ENCODE peak calls at places on chromosomes 12 and 14, in eight cellular contexts. W is ovary, T is neural crest cell, V is body of pancreas, D is cardiac fibroblast, P is ascending aorta, X is bronchial epithelial cell, N is brain microvascular endothelial cell. E is an unnamed sample.

GRCh38 chr14:65817011-65817410 is 404.5 kb downstream of the FUT8 start:
- DNase-seq in X (peak; percentile 4), N (no peak), W (no peak), P (no peak), D (peak; percentile 9), V (no peak), T (no peak), E (no peak)

GRCh38 chr14:104755621-104756020 is 2.7 kb downstream of the SIVA1 start:
- DNase-seq in T (no peak), X (no peak), P (no peak), W (no peak), V (peak; percentile 80), N (no peak), D (no peak), E (no peak)

GRCh38 chr12:60279224-60279623 is 683.4 kb downstream of the SLC16A7 start:
- DNase-seq in V (no peak), W (no peak), X (peak; percentile 44), P (no peak), N (peak; percentile 12), T (no peak), D (peak; percentile 55), E (no peak)

GRCh38 chr12:26831959-26832816 is 806 bp downstream of the ITPR2 start:
- DNase-seq in D (peak; percentile 88), N (peak; percentile 79), P (no peak), X (peak; percentile 75), T (peak; percentile 40), W (peak; percentile 55), V (peak; percentile 56), E (peak; percentile 92)

GRCh38 chr14:23252006-23252405 is 14.3 kb downstream of the RNF212B start:
- DNase-seq in W (no peak), N (no peak), T (no peak), X (peak; percentile 75), D (no peak), V (no peak), P (no peak), E (no peak)

GRCh38 chr14:31229638-31230229 is 22.1 kb upstream of the HECTD1 start:
- DNase-seq in P (peak; percentile 22), T (no peak), W (peak; percentile 65), V (peak; percentile 94), D (peak; percentile 98), X (peak; percentile 100), N (peak; percentile 93), E (peak; percentile 90)

GRCh38 chr12:80032967-80033366 is 66.4 kb upstream of the OTOGL start:
- DNase-seq in X (no peak), W (no peak), D (no peak), T (no peak), N (no peak), V (no peak), P (no peak), E (no peak)

GRCh38 chr14:80872645-80873044 is 68.9 kb downstream of the CEP128 start:
- DNase-seq in N (no peak), W (no peak), T (no peak), D (peak; percentile 16), V (no peak), P (no peak), X (no peak), E (no peak)

GRCh38 chr14:68306934-68307758 is 485.7 kb downstream of the ZFP36L1 start:
- DNase-seq in T (no peak), W (no peak), P (no peak), X (no peak), D (no peak), V (peak; percentile 64), N (no peak), E (no peak)

GRCh38 chr14:103401223-103402214 is 16.3 kb downstream of the MARK3 start:
- DNase-seq in T (no peak), N (peak; percentile 77), V (no peak), D (peak; percentile 88), X (peak; percentile 87), W (no peak), P (no peak), E (no peak)

GRCh38 chr12:78540621-78541336 is 323.8 kb upstream of the SYT1 start:
- DNase-seq in V (no peak), T (no peak), D (no peak), W (no peak), N (no peak), X (no peak), P (no peak), E (no peak)

GRCh38 chr14:104350463-104351185 is 212.2 kb downstream of the KIF26A start:
- DNase-seq in W (peak; percentile 76), P (no peak), D (no peak), T (no peak), N (no peak), X (no peak), V (no peak), E (peak; percentile 69)

GRCh38 chr14:54564071-54564798 is 2.7 kb upstream of the SAMD4A start:
- DNase-seq in N (no peak), P (no peak), T (no peak), W (no peak), D (peak; percentile 72), X (peak; percentile 59), V (no peak), E (no peak)

GRCh38 chr12:33000016-33000415 is 103.4 kb upstream of the PKP2 start:
- DNase-seq in P (no peak), V (no peak), X (no peak), N (no peak), T (no peak), W (no peak), D (no peak), E (no peak)

GRCh38 chr14:95143813-95144620 is 13.3 kb downstream of the DICER1 start:
- DNase-seq in N (no peak), X (no peak), T (no peak), W (no peak), P (no peak), V (no peak), D (peak; percentile 23), E (no peak)

GRCh38 chr12:114528766-114529165 is 122.8 kb upstream of the TBX5 start:
- DNase-seq in V (no peak), N (no peak), P (no peak), D (no peak), T (no peak), W (no peak), X (no peak), E (no peak)

GRCh38 chr14:100662850-100663527 is 63.7 kb upstream of the DLK1 start:
- DNase-seq in D (peak; percentile 69), T (peak; percentile 74), X (peak; percentile 39), N (peak; percentile 54), P (no peak), V (peak; percentile 69), W (peak; percentile 72), E (peak; percentile 36)

GRCh38 chr12:29316772-29317171 is 64.2 kb downstream of the ERGIC2 start:
- DNase-seq in W (no peak), V (no peak), X (no peak), D (peak; percentile 59), T (no peak), N (peak; percentile 72), P (no peak), E (no peak)

DNA sequence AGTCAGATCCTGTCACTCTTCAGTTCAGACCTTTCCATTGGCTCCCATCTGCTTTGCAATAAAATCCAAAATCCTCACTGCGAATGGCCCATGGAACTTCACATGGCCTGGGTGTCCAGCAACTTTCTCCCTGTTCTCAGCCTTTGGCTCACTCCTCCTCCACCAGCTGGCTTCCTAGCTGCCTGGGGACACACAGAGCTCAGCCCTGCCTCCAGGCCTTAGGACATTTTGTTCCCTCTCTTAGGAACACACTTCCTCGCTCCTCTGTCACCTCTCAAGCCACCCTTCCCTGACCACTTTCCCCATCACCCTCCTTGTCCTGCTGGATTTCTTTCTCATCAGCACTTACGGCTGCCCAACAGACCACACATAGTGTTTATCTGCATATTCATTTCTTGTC is 419.6 kb downstream of the MED13L start:
- DNase-seq in X (no peak), V (peak; percentile 23), T (no peak), D (no peak), P (no peak), W (no peak), N (no peak), E (no peak)
- TF ChIP-seq CTCF in X (no peak), V (no peak), T (no peak), D (no peak), P (no peak), W (no peak), N (no peak), E (no peak)

DNA sequence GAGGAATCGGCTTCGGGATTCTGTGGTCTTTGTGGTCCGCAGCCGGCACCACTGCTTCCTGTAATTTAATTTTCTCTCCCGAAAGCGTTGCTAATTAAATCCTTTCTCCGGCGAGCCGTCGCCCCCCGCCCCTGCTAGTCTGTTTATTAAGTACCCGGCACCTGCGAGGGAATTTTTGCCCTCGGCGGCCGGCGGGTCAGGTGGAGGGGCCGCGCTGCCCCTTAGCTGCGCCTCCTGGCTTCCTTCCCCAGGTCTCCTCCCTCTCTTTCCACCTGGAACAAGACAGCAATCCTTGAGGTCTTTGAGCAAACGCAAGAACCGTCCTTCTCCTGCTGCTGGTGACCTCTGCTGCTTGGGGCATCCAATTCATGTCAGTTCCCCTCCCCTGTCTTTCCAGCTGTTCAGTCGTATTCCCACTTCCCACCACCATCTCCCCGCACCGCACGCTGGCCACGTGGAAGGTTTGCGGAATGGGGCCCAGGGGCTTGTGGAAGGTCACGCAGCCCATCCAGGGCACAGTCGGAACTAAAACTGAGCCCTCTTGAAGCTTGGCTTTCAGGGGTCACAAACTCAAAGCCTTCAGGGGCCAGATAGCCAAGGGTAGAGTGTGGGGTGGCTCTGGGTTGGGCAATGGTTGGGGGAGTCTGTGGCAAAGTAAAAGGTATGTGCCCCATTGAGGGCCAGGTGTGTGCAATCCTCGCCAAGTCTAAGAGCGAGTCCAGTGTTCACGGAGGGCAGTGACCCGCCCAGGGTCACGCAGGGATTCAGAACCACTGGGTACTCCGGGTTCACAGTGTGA is 16.1 kb downstream of the ZDHHC22 start:
- DNase-seq in P (no peak), W (no peak), N (no peak), V (no peak), D (no peak), T (no peak), X (no peak), E (no peak)
- TF ChIP-seq CTCF in P (no peak), W (no peak), N (no peak), V (peak; percentile 12), D (no peak), T (peak; percentile 47), X (no peak), E (no peak)

DNA sequence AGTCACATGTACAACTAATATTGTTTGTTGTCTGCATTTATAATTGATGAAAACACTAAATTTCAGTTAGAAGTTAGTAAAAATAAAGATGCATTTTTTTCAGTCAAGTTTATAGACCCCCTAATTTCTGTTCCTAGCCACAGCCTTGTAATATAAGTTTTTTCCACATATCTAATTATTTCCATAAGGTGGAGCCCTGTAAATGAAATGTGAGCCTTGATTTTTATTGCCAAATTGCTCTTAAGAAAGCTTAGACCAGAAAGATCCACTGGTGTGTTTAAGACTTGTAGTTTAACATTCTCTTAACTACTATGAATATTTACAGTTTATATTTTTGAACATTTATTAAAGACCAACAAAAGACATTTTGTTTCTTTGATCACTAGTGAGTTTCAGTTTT is 322.1 kb upstream of the RGS6 start:
- DNase-seq in P (no peak), W (no peak), V (no peak), T (no peak), D (no peak), N (no peak), X (no peak), E (no peak)
- TF ChIP-seq CTCF in P (no peak), W (no peak), V (no peak), T (no peak), D (no peak), N (no peak), X (no peak), E (no peak)

DNA sequence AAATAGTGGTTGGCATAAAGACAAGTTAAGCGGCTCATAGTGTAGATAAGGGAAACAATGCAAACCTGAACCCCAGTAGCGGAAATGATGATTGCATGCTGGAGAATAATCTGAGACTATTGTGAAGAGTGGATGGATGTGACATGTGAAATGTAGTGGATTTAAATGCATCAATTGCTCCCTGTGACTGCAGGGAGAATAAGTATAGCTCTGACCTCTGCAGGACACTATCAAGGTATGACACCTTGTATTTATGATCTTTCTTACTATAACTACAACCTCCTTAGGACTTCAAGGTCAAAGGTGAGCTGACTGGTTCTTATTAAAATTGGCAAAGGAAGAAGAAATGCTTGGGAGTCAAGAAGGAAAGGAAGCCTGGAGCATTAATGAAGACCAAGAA is 285.6 kb downstream of the GRIN2B start:
- DNase-seq in X (no peak), T (no peak), V (no peak), P (no peak), D (no peak), W (no peak), N (no peak), E (no peak)
- TF ChIP-seq CTCF in X (no peak), T (no peak), V (no peak), P (no peak), D (no peak), W (no peak), N (no peak), E (no peak)